ENCODE peak calls at places on chromosomes 7 and 10, in four cellular contexts. One of them, this sample, is unnamed.

GRCh38 chr7:29398011-29398410 is 165.6 kb upstream of the PRR15 start:
- DNase-seq in A549: no peak
- DNase-seq in cardiac fibroblast: no peak
- DNase-seq in adrenal gland: no peak
- DNase-seq in this sample: no peak

GRCh38 chr10:77845455-77845850 is 81.1 kb downstream of the DLG5 start:
- DNase-seq in A549: no peak
- DNase-seq in cardiac fibroblast: no peak
- DNase-seq in adrenal gland: no peak
- DNase-seq in this sample: no peak

GRCh38 chr7:75960372-75960771 is 34.0 kb downstream of the TMEM120A start:
- DNase-seq in A549: no peak
- DNase-seq in cardiac fibroblast: no peak
- DNase-seq in adrenal gland: no peak
- DNase-seq in this sample: no peak

GRCh38 chr10:3780766-3781457 is 4.1 kb downstream of the KLF6 start:
- DNase-seq in A549: no peak
- DNase-seq in cardiac fibroblast: peak; percentile 48
- DNase-seq in adrenal gland: no peak
- DNase-seq in this sample: peak; percentile 41

GRCh38 chr10:29069952-29070351 is 218.9 kb upstream of the LYZL1 start:
- DNase-seq in A549: no peak
- DNase-seq in cardiac fibroblast: no peak
- DNase-seq in adrenal gland: no peak
- DNase-seq in this sample: no peak

GRCh38 chr7:108094375-108094774 is 35.8 kb downstream of the LAMB4 start:
- DNase-seq in A549: no peak
- DNase-seq in cardiac fibroblast: peak; percentile 94
- DNase-seq in adrenal gland: no peak
- DNase-seq in this sample: no peak

GRCh38 chr10:47058961-47059391 is 147.7 kb downstream of the PTPN20 start:
- DNase-seq in A549: no peak
- DNase-seq in cardiac fibroblast: no peak
- DNase-seq in adrenal gland: no peak
- DNase-seq in this sample: peak; percentile 20

GRCh38 chr10:73628405-73628804 is 12.9 kb downstream of the MYOZ1 start:
- DNase-seq in A549: no peak
- DNase-seq in cardiac fibroblast: no peak
- DNase-seq in adrenal gland: no peak
- DNase-seq in this sample: no peak

GRCh38 chr7:33072471-33072870 is 9.9 kb upstream of the NT5C3A start:
- DNase-seq in A549: no peak
- DNase-seq in cardiac fibroblast: peak; percentile 78
- DNase-seq in adrenal gland: peak; percentile 24
- DNase-seq in this sample: no peak

GRCh38 chr10:68212721-68213352 is 19.1 kb downstream of the ATOH7 start:
- DNase-seq in A549: no peak
- DNase-seq in cardiac fibroblast: peak; percentile 62
- DNase-seq in adrenal gland: no peak
- DNase-seq in this sample: no peak

GRCh38 chr10:117996709-117997108 is 50.0 kb downstream of the RAB11FIP2 start:
- DNase-seq in A549: no peak
- DNase-seq in cardiac fibroblast: no peak
- DNase-seq in adrenal gland: no peak
- DNase-seq in this sample: no peak

GRCh38 chr10:75525067-75525466 is 93.6 kb downstream of the LRMDA start:
- DNase-seq in A549: no peak
- DNase-seq in cardiac fibroblast: no peak
- DNase-seq in adrenal gland: no peak
- DNase-seq in this sample: no peak

GRCh38 chr7:4951903-4952636 is 6.9 kb downstream of the MMD2 start:
- DNase-seq in A549: no peak
- DNase-seq in cardiac fibroblast: peak; percentile 19
- DNase-seq in adrenal gland: no peak
- DNase-seq in this sample: peak; percentile 84

GRCh38 chr10:79816-80215 is 30.7 kb upstream of the TUBB8 start:
- DNase-seq in A549: no peak
- DNase-seq in cardiac fibroblast: no peak
- DNase-seq in adrenal gland: no peak
- DNase-seq in this sample: no peak

GRCh38 chr7:107152011-107152410 is 16.8 kb upstream of the HBP1 start:
- DNase-seq in A549: no peak
- DNase-seq in cardiac fibroblast: peak; percentile 41
- DNase-seq in adrenal gland: no peak
- DNase-seq in this sample: no peak

GRCh38 chr10:43857206-43857952 is 208.7 kb upstream of the ZNF32 start:
- DNase-seq in A549: no peak
- DNase-seq in cardiac fibroblast: peak; percentile 90
- DNase-seq in adrenal gland: no peak
- DNase-seq in this sample: no peak

GRCh38 chr10:103781329-103782061 is 73.9 kb downstream of the SH3PXD2A start:
- DNase-seq in A549: peak; percentile 68
- DNase-seq in cardiac fibroblast: peak; percentile 68
- DNase-seq in adrenal gland: no peak
- DNase-seq in this sample: no peak

GRCh38 chr10:3046210-3046779 is 21.1 kb upstream of the PFKP start:
- DNase-seq in A549: no peak
- DNase-seq in cardiac fibroblast: no peak
- DNase-seq in adrenal gland: no peak
- DNase-seq in this sample: no peak

GRCh38 chr7:50727072-50727471 is 55.6 kb downstream of the GRB10 start:
- DNase-seq in A549: no peak
- DNase-seq in cardiac fibroblast: peak; percentile 43
- DNase-seq in adrenal gland: no peak
- DNase-seq in this sample: peak; percentile 69

GRCh38 chr10:49649936-49650723 is 29.3 kb upstream of the C10orf53 start:
- DNase-seq in A549: no peak
- DNase-seq in cardiac fibroblast: no peak
- DNase-seq in adrenal gland: no peak
- DNase-seq in this sample: peak; percentile 23

GRCh38 chr7:69619619-69620018 is 21.3 kb downstream of the AUTS2 start:
- DNase-seq in A549: no peak
- DNase-seq in cardiac fibroblast: no peak
- DNase-seq in adrenal gland: no peak
- DNase-seq in this sample: no peak

GRCh38 chr10:131723601-131724530 is 176.9 kb upstream of the PPP2R2D start:
- DNase-seq in A549: no peak
- DNase-seq in cardiac fibroblast: no peak
- DNase-seq in adrenal gland: peak; percentile 7
- DNase-seq in this sample: peak; percentile 48

GRCh38 chr10:17406036-17406834 is 48.2 kb downstream of the ST8SIA6 start:
- DNase-seq in A549: no peak
- DNase-seq in cardiac fibroblast: no peak
- DNase-seq in adrenal gland: no peak
- DNase-seq in this sample: no peak

GRCh38 chr7:112495820-112496462 is 15.2 kb downstream of the LSMEM1 start:
- DNase-seq in A549: peak; percentile 45
- DNase-seq in cardiac fibroblast: peak; percentile 83
- DNase-seq in adrenal gland: peak; percentile 61
- DNase-seq in this sample: peak; percentile 81

GRCh38 chr7:50914460-50914859 is 131.8 kb upstream of the GRB10 start:
- DNase-seq in A549: no peak
- DNase-seq in cardiac fibroblast: no peak
- DNase-seq in adrenal gland: no peak
- DNase-seq in this sample: no peak

GRCh38 chr10:72784551-72785421 is 92.8 kb downstream of the MCU start:
- DNase-seq in A549: no peak
- DNase-seq in cardiac fibroblast: peak; percentile 94
- DNase-seq in adrenal gland: peak; percentile 64
- DNase-seq in this sample: peak; percentile 80

GRCh38 chr10:114541081-114541833 is 116.8 kb downstream of the ABLIM1 start:
- DNase-seq in A549: no peak
- DNase-seq in cardiac fibroblast: peak; percentile 91
- DNase-seq in adrenal gland: peak; percentile 41
- DNase-seq in this sample: no peak

GRCh38 chr10:43347997-43348396 is 23.4 kb upstream of the FXYD4 start:
- DNase-seq in A549: no peak
- DNase-seq in cardiac fibroblast: no peak
- DNase-seq in adrenal gland: no peak
- DNase-seq in this sample: no peak

GRCh38 chr10:17239276-17239660 is 11.2 kb downstream of the VIM start:
- DNase-seq in A549: no peak
- DNase-seq in cardiac fibroblast: no peak
- DNase-seq in adrenal gland: no peak
- DNase-seq in this sample: no peak

GRCh38 chr7:44134943-44135628 is 6.0 kb downstream of the MYL7 start:
- DNase-seq in A549: no peak
- DNase-seq in cardiac fibroblast: no peak
- DNase-seq in adrenal gland: no peak
- DNase-seq in this sample: no peak

GRCh38 chr7:84372712-84373111 is 178.1 kb upstream of the SEMA3A start:
- DNase-seq in A549: no peak
- DNase-seq in cardiac fibroblast: peak; percentile 64
- DNase-seq in adrenal gland: no peak
- DNase-seq in this sample: no peak

GRCh38 chr10:53325073-53325472 is 552.5 kb upstream of the MBL2 start:
- DNase-seq in A549: no peak
- DNase-seq in cardiac fibroblast: no peak
- DNase-seq in adrenal gland: no peak
- DNase-seq in this sample: no peak

GRCh38 chr7:112866424-112866823 is 76.2 kb upstream of the TMEM168 start:
- DNase-seq in A549: no peak
- DNase-seq in cardiac fibroblast: no peak
- DNase-seq in adrenal gland: no peak
- DNase-seq in this sample: no peak

GRCh38 chr7:84746347-84746746 is 440.5 kb downstream of the SEMA3D start:
- DNase-seq in A549: no peak
- DNase-seq in cardiac fibroblast: peak; percentile 48
- DNase-seq in adrenal gland: no peak
- DNase-seq in this sample: no peak

GRCh38 chr7:960269-960871 is 5.9 kb upstream of the ADAP1 start:
- DNase-seq in A549: no peak
- DNase-seq in cardiac fibroblast: no peak
- DNase-seq in adrenal gland: no peak
- DNase-seq in this sample: no peak

GRCh38 chr7:45082031-45082830 is 6.5 kb downstream of the NACAD start:
- DNase-seq in A549: no peak
- DNase-seq in cardiac fibroblast: peak; percentile 70
- DNase-seq in adrenal gland: peak; percentile 44
- DNase-seq in this sample: no peak

GRCh38 chr10:72228318-72228751 is 12.3 kb upstream of the ASCC1 start:
- DNase-seq in A549: no peak
- DNase-seq in cardiac fibroblast: no peak
- DNase-seq in adrenal gland: no peak
- DNase-seq in this sample: no peak

GRCh38 chr7:105354383-105354782 is 34.3 kb downstream of the SRPK2 start:
- DNase-seq in A549: no peak
- DNase-seq in cardiac fibroblast: peak; percentile 22
- DNase-seq in adrenal gland: no peak
- DNase-seq in this sample: no peak

GRCh38 chr10:128121750-128122412 is 4.3 kb downstream of the MKI67 start:
- DNase-seq in A549: no peak
- DNase-seq in cardiac fibroblast: no peak
- DNase-seq in adrenal gland: no peak
- DNase-seq in this sample: no peak

GRCh38 chr10:128125944-128126764 is at the start of gene MKI67:
- DNase-seq in A549: peak; percentile 86
- DNase-seq in cardiac fibroblast: peak; percentile 87
- DNase-seq in adrenal gland: peak; percentile 81
- DNase-seq in this sample: peak; percentile 97

GRCh38 chr10:128123853-128124252 is 2.4 kb downstream of the MKI67 start:
- DNase-seq in A549: no peak
- DNase-seq in cardiac fibroblast: no peak
- DNase-seq in adrenal gland: no peak
- DNase-seq in this sample: no peak

GRCh38 chr10:128125416-128125943 is 743 bp downstream of the MKI67 start:
- DNase-seq in A549: no peak
- DNase-seq in cardiac fibroblast: no peak
- DNase-seq in adrenal gland: no peak
- DNase-seq in this sample: no peak

GRCh38 chr10:128124813-128125403 is 1.3 kb downstream of the MKI67 start:
- DNase-seq in A549: peak; percentile 26
- DNase-seq in cardiac fibroblast: no peak
- DNase-seq in adrenal gland: no peak
- DNase-seq in this sample: no peak
- H3K4me3 ChIP-seq in A549: peak overlapping the region; percentile 93
- H3K4me3 ChIP-seq in cardiac fibroblast: peak overlapping the region; percentile 83
- H3K4me3 ChIP-seq in adrenal gland: no peak overlapping the region
- H3K4me3 ChIP-seq in this sample: peak overlapping the region; percentile 87

GRCh38 chr10:31121797-31122586 is 90.3 kb upstream of the ZNF438 start:
- DNase-seq in A549: no peak
- DNase-seq in cardiac fibroblast: no peak
- DNase-seq in adrenal gland: no peak
- DNase-seq in this sample: no peak
- H3K4me3 ChIP-seq in A549: no peak overlapping the region
- H3K4me3 ChIP-seq in cardiac fibroblast: no peak overlapping the region
- H3K4me3 ChIP-seq in adrenal gland: no peak overlapping the region
- H3K4me3 ChIP-seq in this sample: no peak overlapping the region

DNA sequence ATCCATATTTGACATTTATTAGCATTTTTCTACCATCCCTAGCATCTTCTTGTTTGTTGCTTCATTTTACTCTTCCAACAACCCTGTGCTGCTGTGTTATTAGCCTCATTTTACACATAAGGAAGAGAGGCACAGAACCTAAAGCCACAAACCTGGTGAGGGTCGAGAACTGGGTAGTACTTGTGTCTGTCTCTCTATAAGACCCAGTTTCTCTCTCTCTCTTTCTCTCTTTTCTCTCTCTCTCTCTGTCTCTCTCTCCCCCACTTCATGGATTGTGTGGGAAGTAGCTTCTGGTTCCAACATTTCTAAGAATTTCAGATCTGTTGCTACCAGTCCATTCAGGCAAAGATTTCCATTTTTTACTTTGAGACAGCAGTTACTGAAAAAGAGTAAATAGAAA is 1.4 kb upstream of the FRA10AC1 start:
- DNase-seq in A549: no peak
- DNase-seq in cardiac fibroblast: no peak
- DNase-seq in adrenal gland: no peak
- DNase-seq in this sample: no peak
- H3K4me3 ChIP-seq in A549: no peak overlapping the region
- H3K4me3 ChIP-seq in cardiac fibroblast: no peak overlapping the region
- H3K4me3 ChIP-seq in adrenal gland: no peak overlapping the region
- H3K4me3 ChIP-seq in this sample: no peak overlapping the region

GRCh38 chr7:130266258-130266960 is at the start of gene CPA2:
- DNase-seq in A549: no peak
- DNase-seq in cardiac fibroblast: no peak
- DNase-seq in adrenal gland: no peak
- DNase-seq in this sample: no peak
- H3K4me3 ChIP-seq in A549: no peak within 1 kb of the TSS
- H3K4me3 ChIP-seq in cardiac fibroblast: no peak within 1 kb of the TSS
- H3K4me3 ChIP-seq in adrenal gland: no peak within 1 kb of the TSS
- H3K4me3 ChIP-seq in this sample: no peak within 1 kb of the TSS